ENCODE peak calls at places on chromosomes 11 and 22, in six cellular contexts. One of them, this sample, is unnamed.

GRCh38 chr22:32737811-32738210 is 63.7 kb upstream of the TIMP3 start:
- DNase-seq in progenitor cell of endocrine pancreas: no peak
- DNase-seq in GM20000: no peak
- DNase-seq in NCI-H1092 treated with DMSO at 0.1 percent for 48 hours: no peak
- DNase-seq in non-pigmented ciliary epithelial cell: no peak
- DNase-seq in astrocyte of the spinal cord: no peak
- DNase-seq in this sample: no peak

GRCh38 chr11:3823303-3823702 is 14.9 kb downstream of the PGAP2 start:
- DNase-seq in non-pigmented ciliary epithelial cell: no peak
- DNase-seq in NCI-H1092 treated with DMSO at 0.1 percent for 48 hours: no peak
- DNase-seq in GM20000: no peak
- DNase-seq in astrocyte of the spinal cord: peak
- DNase-seq in progenitor cell of endocrine pancreas: no peak
- DNase-seq in this sample: peak

GRCh38 chr11:134347441-134347840 is 15.7 kb downstream of the GLB1L2 start:
- DNase-seq in progenitor cell of endocrine pancreas: no peak
- DNase-seq in astrocyte of the spinal cord: no peak
- DNase-seq in NCI-H1092 treated with DMSO at 0.1 percent for 48 hours: no peak
- DNase-seq in GM20000: no peak
- DNase-seq in non-pigmented ciliary epithelial cell: no peak
- DNase-seq in this sample: no peak

GRCh38 chr22:29581799-29582198 is 886 bp upstream of the NIPSNAP1 start:
- DNase-seq in GM20000: no peak
- DNase-seq in NCI-H1092 treated with DMSO at 0.1 percent for 48 hours: peak
- DNase-seq in progenitor cell of endocrine pancreas: no peak
- DNase-seq in astrocyte of the spinal cord: no peak
- DNase-seq in non-pigmented ciliary epithelial cell: no peak
- DNase-seq in this sample: peak

GRCh38 chr22:37566903-37567798 is 6.9 kb downstream of the CDC42EP1 start:
- DNase-seq in progenitor cell of endocrine pancreas: peak
- DNase-seq in non-pigmented ciliary epithelial cell: no peak
- DNase-seq in NCI-H1092 treated with DMSO at 0.1 percent for 48 hours: peak
- DNase-seq in astrocyte of the spinal cord: peak
- DNase-seq in GM20000: peak
- DNase-seq in this sample: peak

GRCh38 chr11:119599864-119600593 is 129.0 kb downstream of the NECTIN1 start:
- DNase-seq in non-pigmented ciliary epithelial cell: no peak
- DNase-seq in astrocyte of the spinal cord: no peak
- DNase-seq in NCI-H1092 treated with DMSO at 0.1 percent for 48 hours: no peak
- DNase-seq in GM20000: peak
- DNase-seq in progenitor cell of endocrine pancreas: no peak
- DNase-seq in this sample: peak

GRCh38 chr11:61728940-61729219 is 23.6 kb upstream of the MYRF start:
- DNase-seq in GM20000: peak
- DNase-seq in NCI-H1092 treated with DMSO at 0.1 percent for 48 hours: no peak
- DNase-seq in progenitor cell of endocrine pancreas: no peak
- DNase-seq in non-pigmented ciliary epithelial cell: peak
- DNase-seq in astrocyte of the spinal cord: peak
- DNase-seq in this sample: peak

GRCh38 chr22:40029189-40029890 is 34.6 kb downstream of the FAM83F start:
- DNase-seq in NCI-H1092 treated with DMSO at 0.1 percent for 48 hours: no peak
- DNase-seq in non-pigmented ciliary epithelial cell: no peak
- DNase-seq in progenitor cell of endocrine pancreas: no peak
- DNase-seq in GM20000: no peak
- DNase-seq in astrocyte of the spinal cord: no peak
- DNase-seq in this sample: no peak

GRCh38 chr11:34653851-34654490 is 33.1 kb downstream of the EHF start:
- DNase-seq in GM20000: no peak
- DNase-seq in non-pigmented ciliary epithelial cell: peak
- DNase-seq in progenitor cell of endocrine pancreas: no peak
- DNase-seq in astrocyte of the spinal cord: peak
- DNase-seq in NCI-H1092 treated with DMSO at 0.1 percent for 48 hours: no peak
- DNase-seq in this sample: peak

GRCh38 chr11:117002639-117003305 is 95.5 kb downstream of the SIK3 start:
- DNase-seq in GM20000: no peak
- DNase-seq in progenitor cell of endocrine pancreas: no peak
- DNase-seq in non-pigmented ciliary epithelial cell: no peak
- DNase-seq in astrocyte of the spinal cord: no peak
- DNase-seq in NCI-H1092 treated with DMSO at 0.1 percent for 48 hours: no peak
- DNase-seq in this sample: no peak